ENCODE peak calls at places on chromosome 19, in six cellular contexts. Q, I, D, Y, V and P are unnamed samples.

GRCh38 chr19:14442904-14443631 is 10.0 kb downstream of the PKN1 start:
- DNase-seq in Q (no peak), I (no peak), D (no peak), Y (no peak), V (no peak), P (no peak)

GRCh38 chr19:3793799-3794198 is 7.6 kb upstream of the MATK start:
- DNase-seq in Q (no peak), I (no peak), D (no peak), Y (no peak), V (no peak), P (no peak)

GRCh38 chr19:35040826-35041547 is 534 bp upstream of the HPN start:
- DNase-seq in Q (no peak), I (peak; percentile 71), D (peak; percentile 27), Y (peak; percentile 93), V (peak; percentile 33), P (no peak)

GRCh38 chr19:11598746-11599145 is 1.5 kb downstream of the ZNF627 start:
- DNase-seq in Q (no peak), I (no peak), D (no peak), Y (no peak), V (no peak), P (no peak)

GRCh38 chr19:55674841-55675660 is at the start of gene EPN1:
- DNase-seq in Q (peak; percentile 90), I (peak; percentile 95), D (peak; percentile 90), Y (peak; percentile 98), V (peak; percentile 98), P (peak; percentile 97)

GRCh38 chr19:40433391-40434216 is 7.8 kb upstream of the SERTAD1 start:
- DNase-seq in Q (peak; percentile 58), I (peak; percentile 96), D (peak; percentile 56), Y (peak; percentile 92), V (peak; percentile 61), P (peak; percentile 60)

GRCh38 chr19:34501339-34502320 is 20.1 kb downstream of the WTIP start:
- DNase-seq in Q (peak; percentile 62), I (peak; percentile 85), D (peak; percentile 84), Y (peak; percentile 85), V (peak; percentile 88), P (peak; percentile 65)

GRCh38 chr19:33719366-33720154 is 77.1 kb upstream of the KCTD15 start:
- DNase-seq in Q (no peak), I (no peak), D (no peak), Y (peak; percentile 67), V (no peak), P (no peak)

GRCh38 chr19:38766276-38767047 is 6.9 kb downstream of the LGALS7 start:
- DNase-seq in Q (no peak), I (no peak), D (no peak), Y (no peak), V (no peak), P (no peak)

GRCh38 chr19:55436847-55437246 is 6.3 kb downstream of the SHISA7 start:
- DNase-seq in Q (no peak), I (no peak), D (no peak), Y (no peak), V (no peak), P (no peak)

GRCh38 chr19:42069619-42070293 is at the start of gene GRIK5:
- DNase-seq in Q (peak; percentile 28), I (no peak), D (no peak), Y (peak; percentile 68), V (no peak), P (no peak)

GRCh38 chr19:8363803-8364771 is at the start of gene ANGPTL4:
- DNase-seq in Q (no peak), I (peak; percentile 87), D (no peak), Y (peak; percentile 77), V (peak; percentile 78), P (peak; percentile 68)

GRCh38 chr19:34148672-34149185 is 23.6 kb upstream of the LSM14A start:
- DNase-seq in Q (no peak), I (no peak), D (no peak), Y (no peak), V (no peak), P (no peak)